ENCODE peak calls at places on chromosomes 5 and 9, in seven cellular contexts. M, A, Q, C, E, S and G are unnamed samples.

GRCh38 chr5:179115845-179116524 is 55.8 kb downstream of the ZNF354C start:
- DNase-seq in M (no peak), E (peak; percentile 21), Q (no peak), C (peak; percentile 3), S (peak; percentile 10), A (peak; percentile 13), G (no peak)

GRCh38 chr9:132249123-132249522 is 87.3 kb downstream of the NTNG2 start:
- DNase-seq in Q (no peak), S (no peak), C (no peak), E (peak; percentile 96), M (no peak), A (no peak), G (no peak)

GRCh38 chr5:142881727-142882126 is 111.5 kb downstream of the ARHGAP26 start:
- DNase-seq in A (no peak), M (no peak), S (no peak), Q (no peak), E (no peak), C (no peak), G (no peak)

GRCh38 chr9:99801775-99802174 is 19.9 kb upstream of the NR4A3 start:
- DNase-seq in S (no peak), M (no peak), A (no peak), C (no peak), Q (no peak), E (no peak), G (no peak)

GRCh38 chr5:96463106-96463505 is 30.1 kb upstream of the PCSK1 start:
- DNase-seq in M (no peak), A (no peak), C (no peak), E (no peak), Q (no peak), S (no peak), G (no peak)

GRCh38 chr5:139659673-139660072 is 11.5 kb downstream of the CXXC5 start:
- DNase-seq in C (no peak), S (no peak), M (peak; percentile 44), A (no peak), Q (no peak), E (no peak), G (no peak)

GRCh38 chr5:38265546-38266179 is 7.3 kb downstream of the EGFLAM start:
- DNase-seq in M (peak; percentile 53), E (peak; percentile 76), A (peak; percentile 66), Q (peak; percentile 55), S (peak; percentile 87), C (peak; percentile 44), G (no peak)

GRCh38 chr5:109739741-109740140 is 50.0 kb downstream of the MAN2A1 start:
- DNase-seq in Q (no peak), E (no peak), C (no peak), S (no peak), M (peak; percentile 49), A (no peak), G (no peak)

GRCh38 chr9:74044844-74045243 is 452.3 kb upstream of the RORB start:
- DNase-seq in A (no peak), Q (no peak), S (no peak), C (no peak), M (no peak), E (no peak), G (no peak)

GRCh38 chr5:155268770-155269425 is 255.3 kb downstream of the KIF4B start:
- DNase-seq in A (no peak), E (no peak), S (no peak), Q (no peak), M (no peak), C (no peak), G (no peak)
- TF ChIP-seq CTCF in A (no peak), E (no peak), S (no peak), Q (no peak), M (no peak), C (no peak), G (no peak)

GRCh38 chr9:134413112-134413715 is 87.0 kb downstream of the RXRA start:
- DNase-seq in S (no peak), E (no peak), C (no peak), A (no peak), M (no peak), Q (no peak), G (no peak)
- H3K4me3 ChIP-seq in S (no peak overlapping the region), E (no peak overlapping the region), C (no peak overlapping the region), A (no peak overlapping the region), M (no peak overlapping the region), Q (no peak overlapping the region), G (no peak overlapping the region)

GRCh38 chr5:115962565-115963402 is 509 bp downstream of the LVRN start:
- DNase-seq in E (peak; percentile 70), C (no peak), M (no peak), Q (no peak), S (peak; percentile 36), A (no peak), G (no peak)
- TF ChIP-seq CTCF in E (no peak), C (no peak), M (peak; percentile 4), Q (no peak), S (no peak), A (no peak), G (no peak)

GRCh38 chr5:53080271-53080670 is 29.3 kb downstream of the MOCS2 start:
- DNase-seq in C (no peak), S (no peak), Q (no peak), E (no peak), M (no peak), A (no peak), G (no peak)
- H3K4me3 ChIP-seq in C (no peak overlapping the region), S (no peak overlapping the region), Q (no peak overlapping the region), E (no peak overlapping the region), M (no peak overlapping the region), A (no peak overlapping the region), G (no peak overlapping the region)

DNA sequence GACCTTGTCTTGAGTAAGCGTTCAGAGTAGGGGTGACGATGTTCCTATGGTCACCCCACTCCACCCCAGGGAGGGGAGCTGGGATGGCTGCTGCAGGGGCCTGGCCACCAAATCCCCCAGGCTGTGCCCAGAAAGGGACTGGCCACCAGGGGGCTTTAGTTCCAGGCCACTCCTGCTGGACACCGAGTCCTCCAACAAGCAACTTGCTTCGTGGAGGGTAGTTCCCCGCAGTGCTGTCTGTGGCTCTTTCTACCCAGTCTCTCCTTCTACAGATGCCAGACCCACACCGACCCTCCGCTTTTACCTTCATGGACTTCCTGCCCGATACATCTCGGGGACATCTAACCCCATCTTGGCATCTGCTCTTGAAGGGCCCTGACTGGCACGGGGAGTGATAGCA is 35.7 kb upstream of the GABRP start:
- DNase-seq in S (no peak), M (no peak), C (no peak), Q (no peak), A (no peak), E (no peak), G (no peak)
- TF ChIP-seq CTCF in S (no peak), M (peak; percentile 48), C (no peak), Q (peak; percentile 3), A (no peak), E (no peak), G (peak; percentile 36)

DNA sequence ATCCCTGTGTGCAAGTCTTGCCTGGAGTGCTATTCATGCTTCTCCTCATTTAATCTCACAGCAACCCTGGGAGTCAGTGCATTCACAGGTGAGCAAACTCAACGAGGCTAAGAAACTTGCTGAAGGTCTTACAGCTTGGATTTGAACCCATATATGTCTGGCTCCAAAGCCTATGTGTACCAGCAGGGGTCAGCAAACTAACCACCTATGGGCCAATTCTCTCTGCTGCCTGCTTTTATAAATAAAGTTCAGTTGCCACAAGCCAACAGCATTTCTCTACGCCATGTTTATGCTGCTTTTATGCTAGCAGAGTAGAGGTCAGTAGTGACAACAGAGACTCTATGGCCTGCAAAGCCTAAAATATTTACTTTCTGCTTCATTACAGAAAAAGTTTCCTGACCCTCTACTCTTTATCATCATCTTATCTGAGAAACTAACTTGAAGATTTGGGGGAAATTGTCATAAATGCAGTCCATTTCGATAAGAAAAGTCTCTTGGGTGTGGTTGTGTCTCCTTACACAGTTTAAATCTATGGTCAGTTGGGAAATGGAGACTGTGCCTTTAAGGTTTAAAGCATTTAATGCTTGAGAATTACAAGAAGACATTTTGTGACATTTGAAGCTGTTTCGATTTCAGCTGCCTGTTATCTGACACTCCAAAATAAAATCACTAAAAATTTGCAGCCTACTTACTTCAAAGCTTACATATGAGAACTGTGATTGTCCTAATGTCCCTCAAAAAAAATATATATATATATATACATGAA is 137.7 kb downstream of the PRELID2 start:
- DNase-seq in Q (no peak), E (no peak), S (peak; percentile 42), A (peak; percentile 30), M (peak; percentile 41), C (no peak), G (no peak)
- H3K4me3 ChIP-seq in Q (no peak overlapping the region), E (no peak overlapping the region), S (no peak overlapping the region), A (no peak overlapping the region), M (no peak overlapping the region), C (no peak overlapping the region), G (no peak overlapping the region)

GRCh38 chr5:135832263-135832555 is 2.3 kb upstream of the SLC25A48 start:
- DNase-seq in M (no peak), E (no peak), S (no peak), A (no peak), Q (no peak), C (no peak), G (no peak)

GRCh38 chr5:135829179-135829578 is 5.3 kb upstream of the SLC25A48 start:
- DNase-seq in E (no peak), A (no peak), M (no peak), C (no peak), S (no peak), Q (no peak), G (no peak)

GRCh38 chr5:135831439-135832262 is 2.8 kb upstream of the SLC25A48 start:
- DNase-seq in C (peak; percentile 8), M (no peak), Q (no peak), E (no peak), S (no peak), A (no peak), G (no peak)

GRCh38 chr5:135829681-135830383 is 4.6 kb upstream of the SLC25A48 start:
- DNase-seq in C (peak; percentile 59), S (peak; percentile 88), M (peak; percentile 55), A (peak; percentile 79), Q (peak; percentile 71), E (peak; percentile 89), G (no peak)

GRCh38 chr5:135830384-135831275 is 3.8 kb upstream of the SLC25A48 start:
- DNase-seq in M (no peak), Q (no peak), C (peak; percentile 12), A (no peak), E (no peak), S (no peak), G (no peak)
- TF ChIP-seq CTCF in M (no peak), Q (no peak), C (no peak), A (no peak), E (no peak), S (no peak), G (no peak)

GRCh38 chr9:130847306-130848217 is 12.5 kb downstream of the ABL1 start:
- DNase-seq in E (no peak), S (peak; percentile 58), A (peak; percentile 48), M (peak; percentile 99), C (peak; percentile 90), Q (peak; percentile 84), G (peak; percentile 99)
- H3K4me3 ChIP-seq in E (no peak overlapping the region), S (no peak overlapping the region), A (no peak overlapping the region), M (no peak overlapping the region), C (no peak overlapping the region), Q (no peak overlapping the region), G (peak overlapping the region; percentile 2)